ENCODE peak calls at places on chromosomes 16 and 17, in six cellular contexts. I, S, F, H, T and J are unnamed samples.

GRCh38 chr17:40612510-40613244 is 34.9 kb downstream of the SMARCE1 start:
- DNase-seq in S (peak; percentile 59), F (no peak), T (no peak), H (no peak), I (no peak), J (peak; percentile 75)

GRCh38 chr17:36837616-36838272 is 99.5 kb upstream of the LHX1 start:
- DNase-seq in S (no peak), H (no peak), I (no peak), F (no peak), T (no peak), J (no peak)

GRCh38 chr16:84062734-84063640 is 20.4 kb upstream of the SLC38A8 start:
- DNase-seq in H (peak; percentile 78), F (peak; percentile 76), S (peak; percentile 23), I (peak; percentile 64), T (no peak), J (peak; percentile 58)

GRCh38 chr17:76307966-76308338 is at the start of gene QRICH2:
- DNase-seq in T (no peak), S (no peak), F (no peak), H (no peak), I (no peak), J (no peak)

GRCh38 chr16:17334096-17334495 is 136.7 kb downstream of the XYLT1 start:
- DNase-seq in F (no peak), T (no peak), H (no peak), I (no peak), S (no peak), J (no peak)

GRCh38 chr17:79866791-79867190 is 27.6 kb upstream of the CBX4 start:
- DNase-seq in I (no peak), H (no peak), T (no peak), S (no peak), F (no peak), J (no peak)

GRCh38 chr17:51850206-51850605 is 308.3 kb downstream of the CA10 start:
- DNase-seq in T (no peak), H (peak; percentile 35), F (no peak), S (no peak), I (no peak), J (no peak)

GRCh38 chr16:4487955-4488481 is 11.8 kb downstream of the HMOX2 start:
- DNase-seq in F (peak; percentile 42), T (no peak), S (no peak), I (no peak), H (no peak), J (no peak)

GRCh38 chr17:81031571-81032550 is 3.1 kb upstream of the BAIAP2 start:
- DNase-seq in H (no peak), F (no peak), S (no peak), I (no peak), T (no peak), J (no peak)

GRCh38 chr17:57663326-57664070 is 81.6 kb downstream of the CCDC182 start:
- DNase-seq in T (no peak), F (no peak), S (no peak), I (no peak), H (no peak), J (no peak)

GRCh38 chr16:49472598-49472997 is 99.0 kb downstream of the C16orf78 start:
- DNase-seq in F (peak; percentile 18), S (no peak), T (peak; percentile 69), I (peak; percentile 3), H (no peak), J (no peak)

GRCh38 chr16:11636172-11636721 is 32.0 kb upstream of the SNN start:
- DNase-seq in H (no peak), F (peak; percentile 79), T (no peak), S (no peak), I (no peak), J (no peak)

GRCh38 chr16:84604477-84605013 is 13.3 kb downstream of the COTL1 start:
- DNase-seq in S (no peak), I (no peak), T (no peak), F (no peak), H (no peak), J (no peak)

GRCh38 chr17:41894791-41895331 is 23.9 kb downstream of the ACLY start:
- DNase-seq in T (no peak), F (no peak), I (no peak), S (no peak), H (no peak), J (no peak)

GRCh38 chr16:50245417-50246298 is 20.7 kb upstream of the ADCY7 start:
- DNase-seq in T (no peak), S (no peak), I (peak; percentile 37), F (peak; percentile 55), H (peak; percentile 59), J (peak; percentile 53)

GRCh38 chr17:58249270-58250133 is 11.1 kb downstream of the LPO start:
- DNase-seq in I (peak; percentile 54), F (peak; percentile 66), H (peak; percentile 69), S (peak; percentile 51), T (peak; percentile 86), J (peak; percentile 63)

GRCh38 chr17:59437766-59438165 is 106.3 kb downstream of the YPEL2 start:
- DNase-seq in F (no peak), I (no peak), S (no peak), H (no peak), T (no peak), J (no peak)

GRCh38 chr17:81037783-81038733 is 3.1 kb downstream of the BAIAP2 start:
- DNase-seq in I (no peak), F (peak; percentile 84), H (no peak), S (no peak), T (no peak), J (no peak)

GRCh38 chr16:85422124-85422373 is 191.1 kb upstream of the GSE1 start:
- DNase-seq in T (no peak), H (peak; percentile 28), F (no peak), S (no peak), I (no peak), J (no peak)

GRCh38 chr16:47519037-47519436 is 57.9 kb downstream of the PHKB start:
- DNase-seq in I (no peak), S (no peak), F (no peak), H (no peak), T (no peak), J (no peak)

GRCh38 chr17:77167472-77168306 is 26.9 kb downstream of the SEC14L1 start:
- DNase-seq in T (no peak), F (no peak), S (no peak), I (no peak), H (no peak), J (no peak)

GRCh38 chr17:35082073-35082657 is 18.7 kb upstream of the RFFL start:
- DNase-seq in I (no peak), H (peak; percentile 56), F (no peak), T (no peak), S (no peak), J (no peak)

GRCh38 chr17:19867094-19867653 is 562 bp downstream of the ULK2 start:
- DNase-seq in H (peak; percentile 71), I (no peak), S (peak; percentile 19), F (peak; percentile 70), T (peak; percentile 81), J (peak; percentile 42)

GRCh38 chr17:61416540-61417363 is 17.1 kb downstream of the TBX2 start:
- DNase-seq in I (peak; percentile 59), S (no peak), T (peak; percentile 94), F (peak; percentile 74), H (peak; percentile 99), J (peak; percentile 44)

GRCh38 chr16:29315046-29315445 is 91.5 kb downstream of the NPIPB11 start:
- DNase-seq in T (no peak), H (no peak), S (no peak), I (no peak), F (no peak), J (no peak)

GRCh38 chr16:969508-970378 is 1.0 kb downstream of the LMF1 start:
- DNase-seq in S (no peak), I (peak; percentile 26), F (no peak), H (no peak), T (no peak), J (no peak)

GRCh38 chr17:28716740-28717577 is 709 bp downstream of the RAB34 start:
- DNase-seq in F (no peak), S (no peak), H (no peak), I (no peak), T (no peak), J (no peak)

GRCh38 chr16:68411086-68411485 is 37.2 kb downstream of the SMPD3 start:
- DNase-seq in I (no peak), S (no peak), F (no peak), T (no peak), H (no peak), J (no peak)

GRCh38 chr17:49969134-49969759 is at the start of gene DLX4:
- DNase-seq in S (peak; percentile 13), F (no peak), T (no peak), I (no peak), H (no peak), J (no peak)

GRCh38 chr16:24976971-24977672 is 38.0 kb downstream of the ARHGAP17 start:
- DNase-seq in I (no peak), F (no peak), T (peak; percentile 41), S (no peak), H (no peak), J (no peak)

GRCh38 chr16:35339337-35339736 is 1879.9 kb downstream of the TP53TG3F start:
- DNase-seq in I (no peak), F (no peak), T (no peak), S (no peak), H (no peak), J (no peak)
- H3K9me3 ChIP-seq in I (no peaks in the 10 kb centered on the region), F (peaks cover 77% of the 10 kb centered on the region), T (no peaks in the 10 kb centered on the region), S (no peaks in the 10 kb centered on the region), H (no peaks in the 10 kb centered on the region), J (peaks cover 23% of the 10 kb centered on the region)

GRCh38 chr16:35691057-35691456 is 2231.6 kb downstream of the TP53TG3F start:
- DNase-seq in I (no peak), H (no peak), F (no peak), T (peak; percentile 31), S (no peak), J (no peak)
- H3K9me3 ChIP-seq in I (peaks cover 50% of the 10 kb centered on the region), H (no peaks in the 10 kb centered on the region), F (peaks cover 99% of the 10 kb centered on the region), T (peaks cover 27% of the 10 kb centered on the region), S (no peaks in the 10 kb centered on the region), J (peaks cover 63% of the 10 kb centered on the region)

DNA sequence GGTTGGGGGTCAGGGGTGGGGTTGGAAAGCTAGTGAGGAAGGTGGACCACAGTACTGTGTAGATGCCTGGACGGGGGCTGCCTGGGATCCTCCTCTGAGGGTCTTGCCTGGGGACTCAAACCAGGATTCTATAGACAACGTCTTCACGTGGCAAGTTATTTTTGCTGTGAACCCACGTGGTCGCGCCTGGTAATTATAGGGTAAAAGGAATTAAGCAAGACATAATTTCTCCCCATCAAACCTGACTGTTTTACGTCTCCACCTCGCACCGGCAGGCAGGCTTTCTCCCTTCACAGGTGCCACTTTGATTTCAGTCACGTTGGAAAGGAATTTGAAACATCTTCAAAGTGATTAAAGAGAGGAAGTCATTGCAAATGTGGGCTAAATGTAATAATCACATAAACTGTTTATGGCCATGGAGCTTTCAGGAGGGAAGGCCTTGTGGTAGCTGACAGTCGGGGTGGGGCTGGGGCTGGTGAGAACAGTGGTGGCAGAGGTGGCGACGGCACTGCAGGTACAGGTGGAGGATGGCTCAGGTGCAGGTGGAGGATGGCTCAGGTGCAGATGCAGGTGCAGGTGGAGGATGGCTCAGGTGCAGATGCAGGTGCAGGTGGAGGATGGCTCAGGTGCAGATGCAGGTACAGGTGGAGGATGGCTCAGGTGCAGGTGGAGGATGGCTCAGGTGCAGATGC is 197.1 kb upstream of the NLRP1 start:
- DNase-seq in I (no peak), H (no peak), T (no peak), F (no peak), S (no peak), J (no peak)
- H3K9me3 ChIP-seq in I (peaks cover 3% of the 10 kb centered on the region), H (peaks cover 10% of the 10 kb centered on the region), T (peaks cover 9% of the 10 kb centered on the region), F (peaks cover 21% of the 10 kb centered on the region), S (no peaks in the 10 kb centered on the region), J (no peaks in the 10 kb centered on the region)

DNA sequence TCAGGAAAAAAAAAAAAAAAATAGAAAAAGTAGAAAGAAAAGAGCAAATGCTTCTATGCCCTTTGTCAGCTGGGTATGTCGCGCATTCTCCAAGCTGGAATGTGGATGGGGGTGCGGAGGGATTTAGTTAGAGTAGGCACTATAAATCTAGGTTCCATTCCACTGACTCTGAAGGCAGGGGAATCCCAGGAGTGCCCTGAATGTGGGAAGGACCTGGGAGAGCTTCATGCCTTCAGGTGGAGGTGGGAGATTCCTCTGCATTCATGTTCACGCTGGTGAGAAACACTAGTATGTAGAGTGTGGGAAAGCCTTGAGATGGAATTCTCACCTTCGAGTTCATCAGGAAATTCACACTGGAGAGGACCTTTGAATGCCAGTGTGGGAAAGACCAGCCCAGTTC is 12.4 kb downstream of the ZNF232 start:
- DNase-seq in T (no peak), S (no peak), F (no peak), I (no peak), H (no peak), J (no peak)
- H3K9me3 ChIP-seq in T (peaks cover 15% of the 10 kb centered on the region), S (peaks cover 11% of the 10 kb centered on the region), F (peaks cover 42% of the 10 kb centered on the region), I (no peaks in the 10 kb centered on the region), H (peaks cover 12% of the 10 kb centered on the region), J (peaks cover 31% of the 10 kb centered on the region)